ENCODE peak calls at places on chromosomes 3 and 15, in four cellular contexts. One of them, this sample, is unnamed.

GRCh38 chr3:143716731-143717130 is 131.5 kb downstream of the SLC9A9 start:
- DNase-seq in A549: no peak
- DNase-seq in K562: no peak
- DNase-seq in HepG2: no peak
- DNase-seq in this sample: no peak

GRCh38 chr3:31043184-31043819 is 148.8 kb upstream of the GADL1 start:
- DNase-seq in A549: no peak
- DNase-seq in K562: no peak
- DNase-seq in HepG2: no peak
- DNase-seq in this sample: no peak

GRCh38 chr3:30263238-30263920 is 343.0 kb upstream of the TGFBR2 start:
- DNase-seq in A549: no peak
- DNase-seq in K562: no peak
- DNase-seq in HepG2: no peak
- DNase-seq in this sample: no peak

GRCh38 chr3:180855364-180855763 is 57.1 kb upstream of the FXR1 start:
- DNase-seq in A549: no peak
- DNase-seq in K562: no peak
- DNase-seq in HepG2: peak; percentile 23
- DNase-seq in this sample: no peak

GRCh38 chr3:124250053-124250452 is 258.1 kb upstream of the ROPN1 start:
- DNase-seq in A549: no peak
- DNase-seq in K562: no peak
- DNase-seq in HepG2: no peak
- DNase-seq in this sample: no peak

GRCh38 chr3:70383360-70383831 is 71.0 kb upstream of the MDFIC2 start:
- DNase-seq in A549: no peak
- DNase-seq in K562: no peak
- DNase-seq in HepG2: no peak
- DNase-seq in this sample: peak; percentile 37

GRCh38 chr15:86082619-86083377 is 3.1 kb downstream of the AGBL1 start:
- DNase-seq in A549: no peak
- DNase-seq in K562: no peak
- DNase-seq in HepG2: no peak
- DNase-seq in this sample: no peak

GRCh38 chr3:130242850-130243569 is 102.5 kb upstream of the COL6A5 start:
- DNase-seq in A549: no peak
- DNase-seq in K562: peak; percentile 8
- DNase-seq in HepG2: peak; percentile 9
- DNase-seq in this sample: no peak

GRCh38 chr15:86915811-86916331 is 836.2 kb downstream of the AGBL1 start:
- DNase-seq in A549: peak; percentile 47
- DNase-seq in K562: peak; percentile 11
- DNase-seq in HepG2: peak; percentile 31
- DNase-seq in this sample: no peak

GRCh38 chr15:39756806-39757522 is 25.7 kb downstream of the FSIP1 start:
- DNase-seq in A549: no peak
- DNase-seq in K562: peak; percentile 23
- DNase-seq in HepG2: peak; percentile 43
- DNase-seq in this sample: no peak

GRCh38 chr15:71752604-71753289 is 57.6 kb upstream of the NR2E3 start:
- DNase-seq in A549: peak; percentile 93
- DNase-seq in K562: no peak
- DNase-seq in HepG2: peak; percentile 44
- DNase-seq in this sample: no peak

GRCh38 chr3:195385526-195385925 is 57.3 kb downstream of the ACAP2 start:
- DNase-seq in A549: no peak
- DNase-seq in K562: no peak
- DNase-seq in HepG2: no peak
- DNase-seq in this sample: no peak
- TF ChIP-seq ESRRA in A549: no peak
- TF ChIP-seq ESRRA in K562: no peak
- TF ChIP-seq ESRRA in HepG2: no peak
- TF ChIP-seq ESRRA in this sample: no peak

DNA sequence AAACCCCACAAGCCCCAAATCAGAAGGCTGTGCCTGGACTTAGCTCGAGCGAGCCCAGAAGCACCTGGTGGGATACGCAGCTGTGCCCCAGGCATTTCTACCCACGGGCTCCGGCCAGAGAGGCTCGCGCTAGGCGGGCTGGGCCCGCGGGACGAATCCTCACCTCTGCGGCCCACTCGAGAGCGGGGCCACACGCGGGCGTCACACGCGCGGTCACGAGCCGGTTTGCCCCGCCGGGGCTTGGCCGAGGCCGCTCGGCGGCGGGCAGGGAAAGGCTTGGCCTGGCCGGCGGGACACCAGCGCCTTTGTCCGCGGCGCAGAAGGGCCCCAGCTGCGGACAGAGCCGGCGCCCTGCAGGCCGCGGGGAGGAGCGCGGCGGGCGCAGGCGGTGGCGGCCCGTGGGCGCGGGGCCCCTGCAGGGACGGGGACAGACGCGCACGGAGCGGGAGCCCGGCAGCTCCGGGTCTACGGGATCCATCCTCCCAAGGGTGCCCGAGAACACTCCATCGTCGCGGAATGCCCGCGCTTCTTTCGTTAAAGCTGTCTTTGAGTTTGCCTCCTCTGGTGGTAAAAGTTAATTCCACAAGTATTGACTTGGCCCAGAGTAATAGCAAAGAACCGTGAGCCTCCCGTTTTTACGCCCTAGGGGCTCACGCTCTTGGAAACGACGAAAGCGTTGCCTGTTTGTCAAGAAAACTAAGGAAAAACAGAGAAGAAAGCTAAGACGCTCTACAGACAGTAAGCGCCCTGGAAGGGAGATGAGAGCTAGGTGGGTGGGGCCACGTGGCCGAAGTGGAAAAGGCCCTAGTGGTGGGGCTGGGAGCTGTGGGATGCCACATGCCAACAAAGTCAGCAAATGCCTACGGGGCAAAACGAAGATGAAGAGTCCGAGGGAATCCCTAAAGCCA is 26.4 kb downstream of the TYRO3 start:
- DNase-seq in A549: peak; percentile 35
- DNase-seq in K562: no peak
- DNase-seq in HepG2: no peak
- DNase-seq in this sample: no peak
- H3K4me2 ChIP-seq in A549: peak overlapping the region; percentile 87
- H3K4me2 ChIP-seq in K562: no peak overlapping the region
- H3K4me2 ChIP-seq in HepG2: peak overlapping the region; percentile 73
- H3K4me2 ChIP-seq in this sample: peak overlapping the region; percentile 77

DNA sequence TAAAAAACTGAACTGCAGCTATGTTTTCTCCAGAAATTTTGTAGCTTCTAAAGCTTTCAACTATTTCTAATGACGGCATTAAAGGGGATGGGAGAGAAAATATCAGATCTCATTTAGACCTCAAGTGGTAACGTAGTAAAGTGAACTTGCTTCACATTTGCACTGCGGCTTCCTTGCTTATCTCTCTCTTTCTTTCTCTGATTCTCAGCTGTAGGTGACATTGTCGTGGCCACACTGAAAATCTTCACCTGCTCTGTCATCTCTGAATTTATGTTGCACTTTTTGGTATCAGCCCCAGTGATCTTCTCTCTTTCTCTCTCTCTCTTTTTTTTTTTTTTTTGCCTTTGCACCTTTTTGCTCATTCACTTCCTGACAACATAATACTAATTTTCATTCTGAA is 254.1 kb upstream of the SATB1 start:
- DNase-seq in A549: no peak
- DNase-seq in K562: no peak
- DNase-seq in HepG2: no peak
- DNase-seq in this sample: no peak
- TF ChIP-seq ESRRA in A549: no peak
- TF ChIP-seq ESRRA in K562: no peak
- TF ChIP-seq ESRRA in HepG2: no peak
- TF ChIP-seq ESRRA in this sample: no peak

GRCh38 chr15:48646364-48646763 is 855 bp upstream of the FBN1 start:
- DNase-seq in A549: no peak
- DNase-seq in K562: no peak
- DNase-seq in HepG2: no peak
- DNase-seq in this sample: no peak
- H3K4me2 ChIP-seq in A549: peak overlapping the region; percentile 96
- H3K4me2 ChIP-seq in K562: no peak overlapping the region
- H3K4me2 ChIP-seq in HepG2: peak overlapping the region; percentile 72
- H3K4me2 ChIP-seq in this sample: peak overlapping the region; percentile 81

DNA sequence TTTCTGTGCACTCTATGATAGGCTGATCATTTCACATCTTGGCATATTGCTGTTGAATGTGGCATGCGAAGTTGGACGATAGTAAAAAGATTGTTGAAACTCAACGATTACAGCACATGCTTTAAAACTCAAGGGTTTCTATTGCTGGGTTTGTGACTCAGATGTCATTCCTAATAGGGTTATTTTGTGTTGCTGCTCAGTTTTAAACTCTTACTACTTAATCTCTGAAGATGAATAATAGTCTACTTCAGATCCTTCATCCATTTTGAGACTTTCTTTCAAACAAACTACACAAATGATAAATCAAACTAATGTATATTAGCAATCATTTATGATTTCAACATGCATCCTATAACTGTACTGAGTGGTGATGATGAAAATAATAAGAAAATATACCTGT is 71.3 kb upstream of the MBNL1 start:
- DNase-seq in A549: no peak
- DNase-seq in K562: no peak
- DNase-seq in HepG2: no peak
- DNase-seq in this sample: no peak
- TF ChIP-seq ESRRA in A549: no peak
- TF ChIP-seq ESRRA in K562: no peak
- TF ChIP-seq ESRRA in HepG2: no peak
- TF ChIP-seq ESRRA in this sample: no peak

DNA sequence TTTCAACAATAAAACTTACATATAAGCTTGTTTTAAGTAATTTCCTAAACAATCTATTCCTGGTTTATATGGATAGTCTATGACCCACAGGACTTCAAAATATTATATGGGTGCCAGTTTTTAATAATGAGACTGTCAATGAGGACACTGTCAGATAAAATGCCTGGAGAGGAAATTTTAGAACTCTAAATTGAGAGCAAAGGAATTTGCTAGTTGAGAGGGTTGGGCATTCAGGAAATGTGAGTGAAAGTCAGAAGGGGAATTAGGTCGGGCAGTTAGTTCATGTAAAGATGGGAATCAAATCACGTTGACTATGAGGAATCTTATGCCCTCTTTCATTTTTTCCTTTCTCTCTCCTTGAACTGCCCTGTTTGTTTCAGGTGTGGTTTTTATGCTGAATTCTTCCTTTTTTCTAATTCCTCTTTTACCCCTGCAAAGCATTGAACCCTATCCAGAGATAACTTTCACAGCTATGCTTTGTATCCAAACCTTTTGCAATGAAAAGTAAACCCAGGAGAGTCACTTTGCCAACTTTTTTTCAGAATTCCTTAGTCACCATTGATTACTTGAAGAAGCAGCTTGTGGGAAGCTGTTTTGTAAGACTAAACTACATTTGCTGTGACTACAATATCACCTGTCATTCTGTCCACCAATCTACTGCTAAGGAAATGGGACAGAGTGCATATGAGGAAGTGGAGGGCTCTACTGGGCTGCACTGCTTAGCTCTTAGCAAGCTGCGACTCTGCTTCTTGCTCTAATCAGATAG is 27.8 kb downstream of the CHP1 start:
- DNase-seq in A549: no peak
- DNase-seq in K562: no peak
- DNase-seq in HepG2: peak; percentile 40
- DNase-seq in this sample: peak; percentile 31
- H3K4me2 ChIP-seq in A549: peak overlapping the region; percentile 73
- H3K4me2 ChIP-seq in K562: no peak overlapping the region
- H3K4me2 ChIP-seq in HepG2: peak overlapping the region; percentile 6
- H3K4me2 ChIP-seq in this sample: peak overlapping the region; percentile 54

This sample was measured in GM12878.